ENCODE peak calls at places on chromosomes 7 and 10, in four cellular contexts. P, B, S and G are unnamed samples.

GRCh38 chr10:60521974-60522405 is 132.3 kb upstream of the ANK3 start:
- DNase-seq in S (no peak), P (no peak), B (peak; percentile 43), G (peak; percentile 74)

GRCh38 chr10:25487266-25487665 is 312.5 kb downstream of the GPR158 start:
- DNase-seq in S (no peak), B (no peak), P (no peak), G (no peak)

GRCh38 chr10:123795846-123796590 is 95.6 kb downstream of the CPXM2 start:
- DNase-seq in P (no peak), S (no peak), B (no peak), G (no peak)

GRCh38 chr10:53357587-53357986 is 585.0 kb upstream of the MBL2 start:
- DNase-seq in P (no peak), S (no peak), B (no peak), G (no peak)

GRCh38 chr10:91050371-91051034 is 129.6 kb upstream of the ANKRD1 start:
- DNase-seq in S (no peak), B (no peak), P (no peak), G (no peak)

GRCh38 chr7:57868771-57869483 is 418.9 kb downstream of the ZNF716 start:
- DNase-seq in P (no peak), S (no peak), B (peak; percentile 6), G (no peak)

GRCh38 chr7:128938524-128939074 is 872 bp downstream of the IRF5 start:
- DNase-seq in S (no peak), B (no peak), P (no peak), G (peak; percentile 75)

GRCh38 chr7:33757563-33758165 is 147.7 kb upstream of the BMPER start:
- DNase-seq in S (no peak), B (peak; percentile 44), P (peak; percentile 46), G (peak; percentile 49)

GRCh38 chr7:106465704-106466468 is 181.1 kb upstream of the NAMPT start:
- DNase-seq in B (no peak), S (no peak), P (no peak), G (no peak)

GRCh38 chr10:30581779-30582380 is 47.7 kb downstream of the LYZL2 start:
- DNase-seq in P (peak; percentile 43), S (no peak), B (peak; percentile 70), G (peak; percentile 41)

GRCh38 chr7:151454306-151454705 is 14.4 kb upstream of the CRYGN start:
- DNase-seq in B (no peak), P (no peak), S (no peak), G (no peak)

GRCh38 chr10:14468022-14468421 is 137.3 kb upstream of the FRMD4A start:
- DNase-seq in S (no peak), B (no peak), P (no peak), G (no peak)

GRCh38 chr7:4706384-4707032 is 24.4 kb downstream of the FOXK1 start:
- DNase-seq in S (no peak), B (no peak), P (no peak), G (no peak)

GRCh38 chr7:157016352-157017041 is 6.0 kb upstream of the MNX1 start:
- DNase-seq in S (no peak), B (no peak), P (no peak), G (peak; percentile 99)

GRCh38 chr7:129642871-129643515 is 31.5 kb downstream of the NRF1 start:
- DNase-seq in S (no peak), B (peak; percentile 34), P (peak; percentile 67), G (no peak)

GRCh38 chr10:58608356-58608755 is 95.7 kb downstream of the BICC1 start:
- DNase-seq in B (no peak), P (no peak), S (no peak), G (no peak)

GRCh38 chr7:136324073-136324704 is 347.0 kb upstream of the MTPN start:
- DNase-seq in P (no peak), S (no peak), B (no peak), G (no peak)

GRCh38 chr10:93064874-93065660 is 4.5 kb downstream of the CYP26C1 start:
- DNase-seq in B (no peak), S (no peak), P (no peak), G (no peak)

GRCh38 chr10:133006806-133007205 is 64.4 kb upstream of the CFAP46 start:
- DNase-seq in P (no peak), B (no peak), S (no peak), G (no peak)

GRCh38 chr7:95469187-95469586 is 16.6 kb upstream of the ASB4 start:
- DNase-seq in B (no peak), S (no peak), P (no peak), G (no peak)